ENCODE peak calls at places on chromosome 2, in five cellular contexts. C is GM04504; B is left cardiac atrium; P is activated naive CD8-positive, alpha-beta T cell treated with anti-CD3 and anti-CD28 coated beads for 36 hours; M is tibial artery. W is an unnamed sample.

GRCh38 chr2:174826051-174826450 is 61.8 kb upstream of the CHRNA1 start:
- DNase-seq in P (no peak), C (no peak), M (no peak), B (no peak), W (no peak)

GRCh38 chr2:195570329-195570728 is 86.7 kb upstream of the SLC39A10 start:
- DNase-seq in B (no peak), M (no peak), P (no peak), C (no peak), W (no peak)

GRCh38 chr2:32135409-32135808 is 30.3 kb upstream of the SLC30A6 start:
- DNase-seq in M (no peak), P (no peak), B (no peak), C (peak), W (no peak)

GRCh38 chr2:95349568-95350319 is 52.6 kb downstream of the KCNIP3 start:
- DNase-seq in P (no peak), B (peak), C (no peak), M (peak), W (no peak)

GRCh38 chr2:239398536-239398935 is 2.3 kb downstream of the HDAC4 start:
- DNase-seq in B (no peak), C (no peak), M (no peak), P (no peak), W (no peak)

GRCh38 chr2:88543541-88544057 is 83.7 kb downstream of the EIF2AK3 start:
- DNase-seq in P (no peak), B (no peak), C (no peak), M (no peak), W (no peak)

GRCh38 chr2:113876503-113877387 is 13.1 kb upstream of the ACTR3 start:
- DNase-seq in C (no peak), M (no peak), B (no peak), P (peak), W (peak)

GRCh38 chr2:165594935-165595255 is 125.4 kb downstream of the CSRNP3 start:
- DNase-seq in P (no peak), B (no peak), C (no peak), M (no peak), W (no peak)

GRCh38 chr2:99278793-99279291 is 22.2 kb downstream of the LYG1 start:
- DNase-seq in P (no peak), M (no peak), B (no peak), C (peak), W (no peak)

GRCh38 chr2:223262946-223263345 is 211.0 kb downstream of the KCNE4 start:
- DNase-seq in M (no peak), C (peak), B (no peak), P (no peak), W (no peak)

GRCh38 chr2:69164379-69164778 is 151.4 kb downstream of the ANTXR1 start:
- DNase-seq in B (no peak), M (no peak), C (no peak), P (no peak), W (no peak)

GRCh38 chr2:238408615-238409340 is 17.9 kb upstream of the ASB1 start:
- DNase-seq in M (peak), P (no peak), B (no peak), C (no peak), W (no peak)

GRCh38 chr2:200405599-200406298 is 99.3 kb downstream of the SPATS2L start:
- DNase-seq in B (no peak), C (peak), M (no peak), P (no peak), W (no peak)

GRCh38 chr2:29372185-29372584 is 257.0 kb downstream of the CLIP4 start:
- DNase-seq in M (no peak), C (no peak), P (no peak), B (no peak), W (no peak)

GRCh38 chr2:239706407-239706806 is 305.6 kb upstream of the HDAC4 start:
- DNase-seq in C (no peak), M (peak), B (no peak), P (no peak), W (no peak)

GRCh38 chr2:54546925-54547324 is 90.8 kb downstream of the SPTBN1 start:
- DNase-seq in P (no peak), B (no peak), C (no peak), M (no peak), W (no peak)

GRCh38 chr2:72137498-72138010 is 10.1 kb downstream of the CYP26B1 start:
- DNase-seq in C (no peak), M (peak), P (peak), B (peak), W (peak)

GRCh38 chr2:74902281-74902860 is 56.1 kb upstream of the POLE4 start:
- DNase-seq in P (no peak), M (no peak), C (no peak), B (no peak), W (no peak)

GRCh38 chr2:174836345-174836999 is 72.2 kb upstream of the CHRNA1 start:
- DNase-seq in B (no peak), M (no peak), C (peak), P (no peak), W (no peak)

GRCh38 chr2:29063646-29064372 is 10.5 kb downstream of the PCARE start:
- DNase-seq in B (no peak), P (no peak), M (no peak), C (peak), W (no peak)

GRCh38 chr2:88187927-88188326 is 17.8 kb downstream of the THNSL2 start:
- DNase-seq in P (no peak), M (no peak), C (no peak), B (no peak), W (no peak)

GRCh38 chr2:224221455-224221913 is 180.4 kb downstream of the FAM124B start:
- DNase-seq in M (no peak), C (peak), B (no peak), P (no peak), W (no peak)

GRCh38 chr2:20697322-20697934 is 30.5 kb downstream of the GDF7 start:
- DNase-seq in B (no peak), C (no peak), M (no peak), P (no peak), W (no peak)

GRCh38 chr2:65071499-65072180 is 15.4 kb downstream of the CEP68 start:
- DNase-seq in C (no peak), M (no peak), B (peak), P (no peak), W (no peak)

GRCh38 chr2:43345391-43345813 is 119.0 kb upstream of the ZFP36L2 start:
- DNase-seq in B (peak), C (no peak), M (peak), P (no peak), W (no peak)

GRCh38 chr2:234816491-234816890 is 135.3 kb upstream of the SH3BP4 start:
- DNase-seq in M (no peak), C (no peak), B (no peak), P (no peak), W (no peak)

GRCh38 chr2:10787176-10787968 is 25.2 kb downstream of the PDIA6 start:
- DNase-seq in M (no peak), P (no peak), B (no peak), C (no peak), W (peak)

GRCh38 chr2:97067279-97068004 is 27.2 kb downstream of the FAHD2B start:
- DNase-seq in C (no peak), P (no peak), M (no peak), B (no peak), W (no peak)

GRCh38 chr2:21277340-21277739 is 153.6 kb downstream of the TDRD15 start:
- DNase-seq in C (no peak), P (no peak), M (no peak), B (no peak), W (no peak)

GRCh38 chr2:160109939-160110673 is 47.7 kb upstream of the PLA2R1 start:
- DNase-seq in C (peak), M (peak), B (peak), P (peak), W (peak)

GRCh38 chr2:85668009-85668856 is at the start of gene SFTPB:
- DNase-seq in P (no peak), B (no peak), M (no peak), C (no peak), W (no peak)

GRCh38 chr2:125167152-125167551 is 1142.1 kb downstream of the CNTNAP5 start:
- DNase-seq in M (no peak), B (no peak), C (peak), P (no peak), W (no peak)

GRCh38 chr2:127254386-127254981 is 34.4 kb upstream of the CYP27C1 start:
- DNase-seq in B (no peak), C (peak), M (no peak), P (no peak), W (no peak)

GRCh38 chr2:100253786-100254185 is 68.5 kb downstream of the LONRF2 start:
- DNase-seq in P (no peak), C (no peak), M (peak), B (no peak), W (no peak)

GRCh38 chr2:238999290-238999741 is 151.4 kb downstream of the TWIST2 start:
- DNase-seq in M (peak), P (no peak), C (no peak), B (no peak), W (no peak)

GRCh38 chr2:25894135-25894830 is 16.0 kb upstream of the ASXL2 start:
- DNase-seq in C (no peak), M (no peak), P (no peak), B (peak), W (no peak)

W was measured in stimulated activated naive CD8-positive, alpha-beta T cell treated with anti-CD3 and anti-CD28 coated beads, Interleukin-15, Interleukin-2, amounts not matched to agents 100 U/mL and 50 U/mL, for 24 hours.